ENCODE peak calls at places on chromosomes 1 and 21, in seven cellular contexts. X is GM23248, S is tibial artery, W is heart left ventricle, H is tibial nerve, R is HepG2, L is sigmoid colon. C is an unnamed sample.

GRCh38 chr1:21344750-21345443 is 54.6 kb upstream of the ECE1 start:
- DNase-seq in L (peak), R (no peak), X (peak), H (no peak), S (peak), W (no peak), C (no peak)

GRCh38 chr1:59013276-59013927 is 229.6 kb upstream of the JUN start:
- DNase-seq in H (peak), L (peak), X (peak), S (peak), R (no peak), W (peak), C (no peak)

GRCh38 chr1:168301664-168302320 is 21.1 kb downstream of the TBX19 start:
- DNase-seq in X (peak), S (no peak), W (no peak), L (no peak), H (no peak), R (peak), C (no peak)

GRCh38 chr1:94621802-94622201 is 80.2 kb upstream of the F3 start:
- DNase-seq in X (no peak), R (no peak), H (no peak), L (no peak), W (no peak), S (no peak), C (no peak)

GRCh38 chr1:40435471-40435870 is 14.8 kb upstream of the ZFP69B start:
- DNase-seq in L (no peak), S (no peak), H (no peak), W (no peak), R (no peak), X (peak), C (no peak)

GRCh38 chr21:38505654-38506523 is 7.6 kb upstream of the ERG start:
- DNase-seq in L (no peak), X (peak), W (no peak), S (no peak), R (peak), H (peak), C (no peak)

GRCh38 chr1:177256153-177256814 is 85.5 kb downstream of the BRINP2 start:
- DNase-seq in X (peak), L (peak), R (peak), H (peak), S (peak), W (peak), C (no peak)

GRCh38 chr1:112253366-112253765 is 142.6 kb upstream of the CTTNBP2NL start:
- DNase-seq in L (no peak), H (no peak), R (no peak), W (no peak), X (no peak), S (no peak), C (no peak)

GRCh38 chr1:96843196-96843595 is 121.6 kb downstream of the PTBP2 start:
- DNase-seq in S (no peak), W (no peak), L (no peak), X (peak), H (no peak), R (no peak), C (no peak)

GRCh38 chr1:167223144-167224103 is 2.7 kb downstream of the POU2F1 start:
- DNase-seq in X (peak), H (no peak), L (no peak), R (no peak), W (no peak), S (no peak), C (no peak)

GRCh38 chr1:103529746-103530145 is 4.2 kb downstream of the RNPC3 start:
- DNase-seq in R (no peak), L (no peak), H (no peak), W (no peak), S (no peak), X (peak), C (no peak)

GRCh38 chr1:160101037-160101716 is 2.8 kb upstream of the IGSF8 start:
- DNase-seq in L (peak), X (peak), R (peak), H (peak), W (peak), S (peak), C (peak)

GRCh38 chr1:20404466-20404865 is 81.5 kb downstream of the CAMK2N1 start:
- DNase-seq in L (no peak), H (no peak), W (no peak), X (peak), S (no peak), R (no peak), C (no peak)

GRCh38 chr1:98323906-98324358 is 337.6 kb upstream of the SNX7 start:
- DNase-seq in W (peak), L (no peak), H (peak), S (peak), R (no peak), X (peak), C (peak)

GRCh38 chr21:32934829-32935228 is 90.9 kb upstream of the OLIG2 start:
- DNase-seq in H (no peak), X (no peak), L (no peak), W (no peak), S (no peak), R (no peak), C (no peak)

GRCh38 chr1:110337704-110338199 is 1.4 kb upstream of the RBM15 start:
- DNase-seq in X (peak), W (peak), H (peak), L (peak), R (peak), S (peak), C (no peak)

GRCh38 chr21:46054447-46054846 is 43.5 kb upstream of the COL6A2 start:
- DNase-seq in L (peak), S (no peak), R (no peak), X (peak), H (peak), W (no peak), C (peak)

GRCh38 chr21:46051821-46052675 is 45.9 kb upstream of the COL6A2 start:
- DNase-seq in H (no peak), S (no peak), W (no peak), X (peak), L (peak), R (no peak), C (peak)

GRCh38 chr21:46052703-46053651 is 44.9 kb upstream of the COL6A2 start:
- DNase-seq in R (no peak), X (peak), W (no peak), H (no peak), L (peak), S (no peak), C (peak)

GRCh38 chr21:46055863-46056281 is 42.0 kb upstream of the COL6A2 start:
- DNase-seq in R (no peak), W (no peak), S (no peak), L (peak), H (no peak), X (peak), C (peak)

DNA sequence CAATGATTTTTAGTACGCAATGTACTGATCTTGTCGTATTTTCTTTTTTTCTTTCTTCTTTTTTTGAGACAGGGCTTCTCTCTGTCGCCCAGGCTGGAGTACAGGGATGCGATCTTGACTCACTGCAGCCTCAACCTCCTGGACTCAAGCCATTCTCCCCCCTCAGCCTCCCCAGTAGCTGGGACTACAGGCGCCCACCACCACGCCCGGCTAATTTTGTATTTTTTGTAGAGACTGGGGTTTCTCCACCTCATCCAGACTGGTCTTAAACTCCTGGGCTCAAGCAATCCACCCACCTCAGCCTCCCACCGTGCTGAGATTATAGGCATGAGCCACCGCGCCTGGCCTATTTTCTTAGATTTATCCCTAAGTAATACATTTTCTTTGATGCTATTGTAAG is 43.9 kb upstream of the COL6A2 start:
- DNase-seq in W (no peak), R (no peak), S (no peak), H (no peak), L (peak), X (peak), C (peak)
- H3K27ac ChIP-seq in W (no peak), R (no peak), S (peak), H (peak), L (peak), X (peak), C (peak)

GRCh38 chr21:42525676-42526378 is 12.2 kb downstream of the SLC37A1 start:
- DNase-seq in W (no peak), S (no peak), R (no peak), X (no peak), L (peak), H (no peak), C (no peak)

GRCh38 chr21:42526379-42526727 is 12.7 kb downstream of the SLC37A1 start:
- DNase-seq in H (no peak), R (peak), L (peak), X (no peak), S (no peak), W (peak), C (no peak)

GRCh38 chr21:42527127-42527488 is 13.5 kb downstream of the SLC37A1 start:
- DNase-seq in S (no peak), H (no peak), R (no peak), L (peak), X (no peak), W (no peak), C (no peak)

GRCh38 chr21:42525228-42525604 is 11.6 kb downstream of the SLC37A1 start:
- DNase-seq in H (no peak), W (no peak), R (no peak), S (no peak), L (peak), X (peak), C (no peak)

DNA sequence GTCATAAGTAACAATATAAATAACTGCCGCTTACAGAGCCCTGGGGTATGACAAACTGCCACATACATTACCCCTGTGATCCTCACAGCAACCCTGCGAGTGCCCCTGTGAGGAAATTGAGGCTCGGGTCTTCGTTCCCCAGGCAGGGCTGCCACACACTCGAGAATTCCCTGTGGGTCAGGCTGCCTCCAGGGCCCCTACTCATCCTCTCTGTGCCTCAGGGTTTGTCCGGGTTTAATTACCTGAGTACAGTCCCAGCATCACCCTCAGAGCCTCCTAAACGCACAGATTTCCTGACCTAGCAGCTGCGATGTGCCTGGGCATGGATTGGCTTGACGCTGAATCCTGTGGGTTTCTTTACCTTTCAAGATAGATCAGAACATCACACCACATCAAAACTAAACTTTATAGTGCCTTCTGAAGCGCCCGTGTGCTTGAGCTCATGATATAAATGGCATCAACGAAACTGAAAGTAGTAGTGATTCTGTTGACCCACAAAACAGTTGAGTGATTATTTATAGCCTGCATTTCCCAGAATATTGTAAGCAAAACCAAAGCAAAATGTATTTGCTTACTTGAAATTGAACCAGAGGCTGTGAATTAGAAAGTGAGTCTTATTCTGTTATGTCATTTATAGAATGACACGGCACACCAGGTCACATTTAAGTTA is 14.0 kb downstream of the SLC37A1 start:
- DNase-seq in H (no peak), S (no peak), W (no peak), X (no peak), L (no peak), R (no peak), C (no peak)
- H3K4me3 ChIP-seq in H (no peak), S (peak), W (peak), X (no peak), L (no peak), R (no peak), C (no peak)

DNA sequence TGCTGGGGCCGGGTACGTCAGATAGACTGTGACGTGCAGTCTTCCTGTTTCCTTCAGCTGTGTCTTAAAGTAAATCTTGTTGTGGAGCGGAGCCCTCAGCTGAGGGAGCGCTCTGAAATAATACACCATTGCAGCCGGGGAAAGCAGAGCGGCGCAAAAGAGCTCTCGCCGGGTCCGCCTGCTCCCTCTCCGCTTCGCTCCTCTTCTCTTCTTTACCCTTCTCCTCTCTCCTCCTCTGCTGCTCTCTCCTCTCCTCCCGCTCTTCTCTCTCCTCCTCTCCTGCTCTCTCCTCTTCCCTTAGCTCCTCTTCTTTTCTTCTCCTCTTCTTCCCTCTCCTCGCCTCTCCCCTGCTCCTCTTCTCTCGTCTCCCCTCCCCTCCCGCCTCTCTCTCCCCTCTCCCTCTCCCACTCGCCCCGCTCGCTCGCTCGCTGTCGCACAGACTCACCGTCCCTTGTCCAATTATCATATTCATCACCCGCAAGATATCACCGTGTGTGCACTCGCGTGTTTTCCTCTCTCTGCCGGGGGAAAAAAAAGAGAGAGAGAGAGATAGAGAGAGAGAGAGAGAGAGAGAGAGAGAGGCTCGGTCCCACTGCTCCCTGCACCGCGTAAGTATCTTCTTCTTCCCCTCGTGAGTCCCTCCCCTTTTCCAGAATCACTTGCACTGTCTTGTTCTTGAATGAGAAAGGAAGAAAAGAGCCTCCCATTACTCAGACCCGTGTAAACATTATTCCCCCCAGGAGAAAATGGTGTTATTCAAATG is at the start of gene PROX1:
- DNase-seq in X (peak), R (peak), L (peak), W (peak), S (peak), H (peak), C (peak)
- H3K27ac ChIP-seq in X (peak), R (peak), L (peak), W (peak), S (peak), H (peak), C (peak)

DNA sequence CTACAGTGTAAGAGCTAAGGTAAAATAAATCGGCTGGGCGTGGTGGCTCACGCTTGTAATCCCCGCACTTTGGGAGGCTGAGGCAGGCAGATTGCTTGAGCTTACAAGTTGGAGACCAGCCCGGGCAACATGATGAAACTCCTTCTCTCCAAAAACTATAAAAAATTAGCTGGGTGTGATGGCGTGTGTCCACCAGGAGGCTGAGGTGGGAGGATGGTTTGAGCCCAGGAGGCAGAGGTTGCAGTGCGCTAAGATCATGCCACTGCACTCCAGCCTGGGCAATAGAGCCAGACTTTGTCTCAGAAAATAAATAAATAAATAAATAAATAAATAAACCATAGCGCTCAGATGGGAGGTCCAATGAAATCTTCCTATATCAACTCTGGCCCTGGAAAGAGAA is 16.7 kb upstream of the FAM110D start:
- DNase-seq in L (no peak), S (no peak), W (no peak), H (no peak), X (peak), R (no peak), C (peak)
- H3K4me3 ChIP-seq in L (no peak), S (no peak), W (no peak), H (peak), X (no peak), R (no peak), C (no peak)

C was measured in right atrium auricular region.